ENCODE peak calls at places on chromosomes 4 and X, in six cellular contexts. R, X, F, Q, H and W are unnamed samples.

GRCh38 chrX:47661539-47661938 is 2.6 kb upstream of the UXT start:
- DNase-seq in R (no peak), F (no peak), Q (no peak), X (no peak), H (no peak), W (no peak)

GRCh38 chr4:186227221-186227620 is at the start of gene KLKB1:
- DNase-seq in X (no peak), R (no peak), F (no peak), H (no peak), Q (no peak), W (no peak)

GRCh38 chrX:15349046-15349445 is 13.7 kb upstream of the PIGA start:
- DNase-seq in R (peak), F (no peak), H (peak), Q (peak), X (peak), W (peak)

GRCh38 chr4:1246901-1247810 is 1.8 kb downstream of the CTBP1 start:
- DNase-seq in Q (peak), H (no peak), R (peak), F (peak), X (no peak), W (peak)

GRCh38 chr4:125016892-125017299 is 297.9 kb upstream of the FAT4 start:
- DNase-seq in R (no peak), X (no peak), F (no peak), Q (no peak), H (no peak), W (no peak)

GRCh38 chrX:50903387-50904027 is 7.0 kb upstream of the BMP15 start:
- DNase-seq in X (peak), H (peak), F (no peak), R (no peak), Q (no peak), W (peak)

GRCh38 chrX:132631579-132632232 is 142.9 kb upstream of the MBNL3 start:
- DNase-seq in H (peak), Q (no peak), X (no peak), R (no peak), F (no peak), W (peak)

GRCh38 chr4:154030747-154031146 is 241.9 kb upstream of the SFRP2 start:
- DNase-seq in Q (no peak), R (no peak), X (no peak), H (peak), F (no peak), W (no peak)

GRCh38 chr4:113762061-113762850 is 718 bp upstream of the CAMK2D start:
- DNase-seq in H (peak), Q (peak), X (peak), R (peak), F (peak), W (peak)
- TF ChIP-seq CTCF in H (no peak), Q (no peak), X (peak), R (no peak), F (no peak), W (peak)

DNA sequence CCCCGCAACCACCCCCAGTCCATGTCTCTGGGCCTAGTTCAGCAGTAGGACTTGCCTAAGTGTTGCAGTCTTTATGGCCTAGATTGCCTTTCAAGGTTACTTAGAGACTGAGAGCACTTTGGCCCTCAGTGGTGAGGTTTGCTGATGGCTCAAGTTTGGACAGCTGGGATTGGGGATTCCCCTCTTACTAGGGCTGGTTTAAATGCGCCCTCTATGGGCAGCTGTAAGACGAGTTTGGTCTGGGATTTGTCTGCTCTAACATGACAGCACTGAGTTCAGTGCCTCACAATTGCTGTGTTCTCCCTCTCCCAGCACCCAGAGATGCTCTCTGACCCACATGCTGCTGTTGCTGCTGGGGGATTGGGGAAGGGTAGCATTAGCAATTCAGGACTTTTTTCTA is 23.1 kb downstream of the DACH2 start:
- DNase-seq in Q (no peak), H (peak), X (no peak), R (no peak), F (no peak), W (no peak)
- TF ChIP-seq CTCF in Q (peak), H (peak), X (peak), R (no peak), F (peak), W (peak)

DNA sequence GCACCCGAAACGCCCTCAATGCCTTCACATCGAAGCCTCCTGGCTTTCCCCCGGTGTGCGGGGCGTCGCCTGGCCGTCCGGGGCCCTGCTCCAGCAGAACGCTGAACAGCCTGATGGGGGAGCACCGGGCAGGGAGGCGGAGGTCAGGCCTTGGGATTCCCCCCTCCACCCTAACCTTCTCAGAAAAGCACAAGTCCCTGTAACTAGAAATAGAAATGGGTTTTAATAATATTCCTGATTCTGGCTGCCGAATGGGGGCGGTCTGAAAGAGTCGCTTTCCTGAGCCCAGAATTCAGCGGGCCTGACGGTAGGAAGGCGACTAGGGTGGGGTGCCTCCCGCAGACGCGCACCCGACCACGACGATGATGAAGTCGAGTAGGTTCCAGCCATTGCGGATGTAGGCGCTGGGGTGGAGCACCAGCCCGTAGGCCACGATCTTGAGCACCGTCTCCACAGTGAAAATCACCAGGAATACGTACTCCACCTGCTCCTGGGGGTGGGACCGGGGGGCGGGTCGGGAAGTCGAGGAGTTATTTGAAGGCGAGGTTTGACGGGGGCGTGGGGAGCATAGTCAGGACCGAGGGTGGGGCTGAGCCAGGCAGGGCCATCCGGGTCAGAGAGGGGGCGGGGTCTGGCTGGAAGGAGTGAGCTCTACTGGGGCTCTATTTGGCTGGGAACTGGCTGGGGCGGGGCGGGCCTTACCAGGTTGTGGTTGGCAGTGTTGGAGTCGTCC is 2.5 kb downstream of the CACNA1F start:
- DNase-seq in Q (peak), X (no peak), F (peak), H (peak), R (peak), W (peak)
- TF ChIP-seq CTCF in Q (peak), X (no peak), F (no peak), H (peak), R (no peak), W (peak)

DNA sequence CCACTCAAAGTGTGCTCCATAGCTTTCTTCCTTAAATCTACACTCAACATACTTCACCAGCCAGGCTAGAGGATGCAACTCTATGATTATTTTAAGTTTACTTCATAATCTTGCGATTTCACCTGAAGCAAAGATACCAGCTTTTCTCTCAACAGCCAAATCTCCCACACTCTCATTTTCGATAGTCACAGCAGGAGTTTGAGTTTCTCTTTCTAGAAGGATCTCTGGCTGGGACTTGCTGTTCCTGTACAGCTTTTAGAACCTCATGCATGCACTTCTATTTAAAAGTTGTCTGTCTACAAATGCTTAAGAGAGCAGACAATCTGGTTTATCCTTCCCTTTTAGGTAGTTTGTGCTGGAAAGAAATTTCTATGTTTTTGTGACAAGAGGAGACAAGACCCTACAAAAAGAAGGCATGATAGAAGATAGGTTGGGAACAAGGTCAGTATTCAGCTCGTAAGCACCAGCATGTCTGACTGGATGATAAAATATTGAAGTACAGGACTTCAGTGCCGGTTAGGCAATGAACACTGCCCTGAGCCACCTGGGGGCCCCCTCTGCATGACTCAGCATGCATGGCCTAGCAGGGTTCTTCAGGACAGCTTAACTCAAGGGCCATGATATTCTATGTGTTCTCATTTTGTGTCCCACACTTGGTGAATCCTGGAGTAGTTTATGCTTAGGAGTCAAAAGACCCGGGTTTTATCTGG is 65.6 kb downstream of the ATXN3L start:
- DNase-seq in F (no peak), X (no peak), H (peak), Q (peak), R (no peak), W (peak)
- TF ChIP-seq CTCF in F (no peak), X (no peak), H (peak), Q (peak), R (no peak), W (peak)

GRCh38 chr4:20299515-20299914 is 47.8 kb downstream of the SLIT2 start:
- DNase-seq in F (no peak), H (peak), Q (no peak), X (peak), R (no peak), W (no peak)
- TF ChIP-seq CTCF in F (peak), H (peak), Q (peak), X (peak), R (no peak), W (no peak)

DNA sequence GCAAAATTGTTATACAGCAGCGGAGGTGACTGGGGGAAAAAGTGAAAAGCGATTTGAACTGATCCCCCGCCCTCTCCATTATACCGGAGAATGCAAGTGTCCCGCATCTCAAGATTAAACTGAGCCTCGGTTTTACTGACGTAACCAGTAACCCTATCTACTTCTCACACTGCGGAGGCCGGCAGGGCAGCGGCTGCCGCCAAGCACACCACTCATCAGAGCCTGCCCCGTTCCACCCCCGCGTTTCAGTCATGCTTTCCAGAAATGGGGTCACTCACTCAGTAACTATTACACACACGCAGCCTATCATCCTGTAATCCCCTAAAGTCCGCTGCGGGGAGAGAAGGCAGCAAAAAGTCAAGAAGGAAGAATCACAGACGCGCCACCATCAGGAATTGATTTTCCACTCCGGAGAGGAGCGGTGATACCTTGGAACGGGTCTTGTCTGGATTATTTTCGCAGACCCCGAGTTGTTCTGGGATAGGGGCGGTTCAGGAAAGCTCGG is 1.4 kb downstream of the RPS6KA3 start:
- DNase-seq in Q (peak), R (peak), X (peak), H (peak), F (peak), W (peak)
- TF ChIP-seq CTCF in Q (no peak), R (no peak), X (no peak), H (no peak), F (no peak), W (no peak)

GRCh38 chrX:151488677-151489076 is 74.8 kb upstream of the PASD1 start:
- DNase-seq in H (no peak), X (peak), F (no peak), Q (no peak), R (no peak), W (peak)
- TF ChIP-seq CTCF in H (no peak), X (peak), F (peak), Q (peak), R (no peak), W (peak)

DNA sequence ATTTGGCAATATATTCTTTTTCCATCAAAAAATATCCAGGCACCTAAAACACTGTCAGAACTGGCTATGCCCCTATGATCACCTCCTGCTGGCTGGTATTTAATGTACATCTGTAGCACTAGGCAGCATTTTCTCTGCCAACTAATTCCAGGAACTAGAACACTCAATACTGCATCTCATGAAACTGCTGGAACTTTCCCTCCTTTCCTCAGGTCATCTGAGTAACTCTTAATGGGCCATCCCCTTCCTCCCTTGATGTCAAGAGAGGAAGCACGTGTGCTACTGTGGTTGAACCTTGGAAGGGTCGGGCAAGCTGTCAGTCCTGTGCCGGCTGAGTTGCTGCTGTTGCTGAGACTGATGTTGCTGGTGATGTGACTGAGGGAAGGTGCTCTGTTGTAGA is 39.4 kb downstream of the TMEM165 start:
- DNase-seq in R (no peak), F (no peak), Q (peak), X (no peak), H (peak), W (no peak)
- TF ChIP-seq CTCF in R (no peak), F (no peak), Q (peak), X (peak), H (peak), W (peak)